ENCODE peak calls at places on chromosomes 16 and 17, in five cellular contexts. Y, K, A, D and F are unnamed samples.

GRCh38 chr17:20908373-20909273 is 134.2 kb downstream of the USP22 start:
- DNase-seq in Y (peak; percentile 94), K (peak; percentile 92), A (peak; percentile 76), D (peak; percentile 95), F (peak; percentile 83)

GRCh38 chr16:81956213-81956948 is 54.9 kb downstream of the SDR42E1 start:
- DNase-seq in Y (no peak), K (no peak), A (peak; percentile 67), D (no peak), F (peak; percentile 17)

GRCh38 chr16:74275031-74275636 is 21.5 kb upstream of the PSMD7 start:
- DNase-seq in Y (no peak), K (no peak), A (peak; percentile 23), D (no peak), F (no peak)

GRCh38 chr17:45920083-45920482 is 25.7 kb downstream of the MAPT start:
- DNase-seq in Y (no peak), K (no peak), A (no peak), D (no peak), F (no peak)

GRCh38 chr16:30142672-30143346 is 19.8 kb upstream of the MAPK3 start:
- DNase-seq in Y (no peak), K (no peak), A (no peak), D (peak; percentile 46), F (peak; percentile 22)

GRCh38 chr16:83713597-83713996 is 94.2 kb upstream of the HSBP1 start:
- DNase-seq in Y (no peak), K (no peak), A (no peak), D (no peak), F (no peak)

GRCh38 chr17:78383725-78384471 is 5.4 kb downstream of the PGS1 start:
- DNase-seq in Y (peak; percentile 93), K (peak; percentile 54), A (peak; percentile 100), D (no peak), F (no peak)

GRCh38 chr17:42783062-42783777 is 2.8 kb downstream of the WNK4 start:
- DNase-seq in Y (no peak), K (no peak), A (peak; percentile 78), D (no peak), F (no peak)

GRCh38 chr16:77332792-77333191 is 102.0 kb downstream of the ADAMTS18 start:
- DNase-seq in Y (no peak), K (no peak), A (peak; percentile 26), D (no peak), F (no peak)

GRCh38 chr17:80124351-80124981 is 22.5 kb downstream of the EIF4A3 start:
- DNase-seq in Y (peak; percentile 60), K (no peak), A (peak; percentile 62), D (peak; percentile 78), F (peak; percentile 54)

GRCh38 chr17:45825792-45826191 is 18.9 kb upstream of the SPPL2C start:
- DNase-seq in Y (no peak), K (no peak), A (no peak), D (no peak), F (no peak)

DNA sequence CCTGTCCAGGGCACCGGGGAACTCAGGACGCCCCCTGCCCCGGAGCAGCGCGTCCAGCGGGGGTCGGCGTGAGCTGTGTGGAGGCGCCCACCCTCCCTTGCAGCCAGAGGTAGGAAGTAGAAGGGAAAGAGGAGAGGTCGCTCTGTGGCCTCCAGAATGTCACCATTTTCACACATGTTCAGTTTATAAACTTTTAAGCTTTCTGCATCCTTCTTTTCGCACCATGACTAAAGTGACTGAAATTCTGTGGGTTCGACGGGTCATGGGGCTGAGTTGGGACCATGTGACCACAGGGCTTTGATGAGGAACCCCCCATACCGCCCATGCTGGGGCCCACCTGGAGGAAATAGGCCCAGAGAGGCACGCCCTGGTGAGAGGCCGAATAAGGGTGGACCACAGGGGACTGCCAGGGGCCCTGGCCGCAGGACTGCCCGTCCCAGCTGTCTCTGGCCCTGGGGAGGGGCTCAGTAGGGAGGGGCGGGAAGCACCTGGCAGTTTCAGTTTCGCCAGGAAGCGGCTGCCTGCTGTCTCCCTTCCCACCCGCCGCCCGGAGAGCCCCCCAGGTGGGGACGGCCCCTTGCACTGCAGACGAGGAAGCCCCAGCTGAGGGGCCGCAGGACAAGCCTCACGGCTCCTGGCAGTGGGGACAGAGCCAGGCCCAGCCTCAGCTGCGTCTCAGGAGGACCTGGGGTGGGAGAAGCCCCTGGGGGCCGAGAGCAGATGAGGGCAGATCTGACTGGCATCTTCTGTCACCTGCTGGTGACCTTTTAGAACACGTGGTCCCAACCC is 9.0 kb downstream of the CBFA2T3 start:
- DNase-seq in Y (no peak), K (peak; percentile 34), A (no peak), D (no peak), F (no peak)
- TF ChIP-seq CTCF in Y (no peak), K (no peak), A (no peak), D (no peak), F (no peak)

GRCh38 chr16:85798901-85799496 is 345 bp downstream of the EMC8 start:
- DNase-seq in Y (no peak), K (peak; percentile 22), A (peak; percentile 28), D (no peak), F (peak; percentile 41)
- TF ChIP-seq CTCF in Y (no peak), K (no peak), A (no peak), D (peak; percentile 14), F (no peak)

DNA sequence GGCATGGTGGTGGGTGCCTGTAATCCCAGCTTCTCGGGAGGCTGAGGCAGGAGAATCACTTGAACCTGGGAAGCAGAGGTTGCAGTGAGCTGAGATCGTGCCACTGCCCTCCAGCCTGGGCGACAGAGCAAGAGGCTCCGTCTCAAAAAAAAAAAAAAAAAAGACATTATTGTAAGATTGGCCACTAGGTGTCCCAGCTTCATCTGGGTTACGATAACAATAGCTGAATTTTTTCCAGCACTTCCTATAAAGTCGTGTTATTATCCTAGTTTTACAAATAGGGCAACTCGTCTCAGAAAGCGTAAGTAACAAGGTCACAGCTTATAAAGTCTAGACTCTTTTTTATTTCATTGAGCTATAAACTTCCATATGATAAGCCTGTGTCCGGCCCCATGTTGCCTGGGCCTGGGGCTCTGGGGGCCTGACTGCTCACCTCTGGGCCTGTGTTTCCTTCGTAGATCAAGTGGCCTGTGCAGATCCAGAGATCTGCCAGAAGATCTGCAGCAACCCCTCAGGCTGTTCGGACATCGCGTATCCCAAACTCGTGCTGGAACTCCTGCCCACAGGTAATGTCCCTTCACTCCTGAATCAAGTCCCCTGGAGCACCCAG is 60.5 kb downstream of the SLC5A11 start:
- DNase-seq in Y (no peak), K (peak; percentile 21), A (peak; percentile 26), D (no peak), F (no peak)
- TF ChIP-seq CTCF in Y (peak; percentile 39), K (no peak), A (peak; percentile 57), D (peak; percentile 54), F (peak; percentile 33)

GRCh38 chr16:85180047-85180878 is 68.0 kb upstream of the CIBAR2 start:
- DNase-seq in Y (no peak), K (no peak), A (no peak), D (no peak), F (no peak)
- TF ChIP-seq CTCF in Y (no peak), K (no peak), A (no peak), D (no peak), F (no peak)

GRCh38 chr16:86874141-86874540 is 295.8 kb downstream of the FOXL1 start:
- DNase-seq in Y (no peak), K (peak; percentile 16), A (no peak), D (peak; percentile 58), F (peak; percentile 67)
- TF ChIP-seq CTCF in Y (no peak), K (peak; percentile 27), A (peak; percentile 67), D (peak; percentile 73), F (peak; percentile 72)

GRCh38 chr17:27038676-27039075 is 255.2 kb upstream of the WSB1 start:
- DNase-seq in Y (no peak), K (no peak), A (no peak), D (no peak), F (no peak)
- TF ChIP-seq CTCF in Y (no peak), K (no peak), A (no peak), D (no peak), F (no peak)

GRCh38 chr16:68368602-68368944 is 57.8 kb downstream of the PRMT7 start:
- DNase-seq in Y (no peak), K (no peak), A (no peak), D (peak; percentile 36), F (no peak)

GRCh38 chr16:68366062-68366461 is 55.2 kb downstream of the PRMT7 start:
- DNase-seq in Y (no peak), K (no peak), A (no peak), D (no peak), F (no peak)

GRCh38 chr16:68367440-68367839 is 56.6 kb downstream of the PRMT7 start:
- DNase-seq in Y (no peak), K (no peak), A (no peak), D (no peak), F (no peak)

GRCh38 chr16:68367891-68368601 is 57.2 kb downstream of the PRMT7 start:
- DNase-seq in Y (no peak), K (no peak), A (no peak), D (no peak), F (no peak)

DNA sequence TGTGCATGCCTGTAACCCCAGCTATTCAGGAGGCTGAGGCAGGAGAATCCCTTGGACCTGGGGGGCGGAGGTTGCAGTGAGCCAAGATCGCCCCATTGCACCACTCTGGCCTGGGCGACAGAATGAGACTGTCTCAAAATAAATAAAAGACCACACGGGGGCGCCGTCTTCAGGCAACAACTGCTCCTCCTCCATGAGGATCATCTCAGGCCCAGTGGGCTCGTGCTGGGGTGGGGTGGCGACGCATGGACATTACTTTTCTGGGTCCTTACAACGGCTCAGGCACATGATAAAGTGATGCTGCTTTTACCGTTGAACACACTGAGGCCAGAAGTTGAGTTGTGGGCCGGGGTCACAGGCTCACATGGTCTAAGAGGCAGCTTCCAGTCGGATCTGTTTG is 56.2 kb downstream of the PRMT7 start:
- DNase-seq in Y (no peak), K (peak; percentile 90), A (peak; percentile 30), D (peak; percentile 76), F (peak; percentile 67)
- TF ChIP-seq CTCF in Y (no peak), K (peak; percentile 22), A (peak; percentile 43), D (peak; percentile 65), F (peak; percentile 53)

DNA sequence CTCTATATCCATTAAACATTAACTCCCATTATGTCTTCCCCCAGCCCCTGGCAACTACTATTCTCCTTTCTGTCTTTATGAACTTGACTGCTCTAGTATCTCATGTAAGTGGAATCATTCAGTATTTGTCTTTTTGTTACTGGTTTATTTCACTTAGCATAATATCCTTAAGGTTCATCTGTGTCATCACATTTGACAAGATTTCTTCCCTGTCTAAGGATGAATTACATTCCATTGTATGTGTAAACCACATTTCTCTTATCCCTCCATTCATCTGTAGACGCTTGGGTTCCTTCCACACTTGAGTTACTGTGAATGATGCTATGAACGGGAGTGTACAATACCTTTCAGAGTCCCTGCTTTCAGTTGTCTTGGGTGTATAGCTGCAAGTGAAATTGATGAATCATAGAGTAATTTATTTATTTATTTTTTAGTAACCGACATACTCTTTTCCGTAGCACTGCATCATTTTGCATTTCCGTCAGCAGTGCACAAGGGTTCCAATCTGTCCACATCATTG is 399.7 kb upstream of the RBFOX1 start:
- DNase-seq in Y (no peak), K (no peak), A (no peak), D (no peak), F (no peak)
- TF ChIP-seq CTCF in Y (no peak), K (no peak), A (no peak), D (no peak), F (no peak)

DNA sequence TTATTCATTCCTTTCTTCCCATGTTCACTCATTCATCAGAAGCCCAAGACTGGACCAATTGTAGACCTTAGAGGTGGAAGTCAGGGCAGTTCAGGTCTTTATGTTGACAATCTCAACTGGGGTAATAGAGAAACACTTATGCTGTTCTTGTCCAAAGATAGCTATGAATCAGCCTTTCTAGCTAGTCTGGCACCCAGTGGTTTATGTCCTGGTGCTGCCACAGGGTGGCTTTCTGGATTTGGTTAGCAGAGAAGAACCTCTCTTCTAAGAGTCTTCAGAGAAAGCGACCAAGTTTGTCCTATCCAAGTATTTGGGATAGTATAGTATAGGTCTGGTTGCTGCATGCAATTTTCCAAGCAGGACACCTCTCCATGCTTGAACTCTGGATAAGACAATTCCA is 83.3 kb downstream of the NOG start:
- DNase-seq in Y (no peak), K (no peak), A (peak; percentile 28), D (no peak), F (no peak)
- TF ChIP-seq CTCF in Y (no peak), K (no peak), A (peak; percentile 42), D (no peak), F (no peak)